ENCODE peak calls at places on chromosomes 5 and 9, in nine cellular contexts. Z is lower lobe of right lung, H is uterus, F is transverse colon, M is GM23338, O is PC-3, C is fibroblast of lung, Y is ovary, D is suprapubic skin. A is an unnamed sample.

GRCh38 chr5:66969963-66970362 is 226.6 kb downstream of the CD180 start:
- DNase-seq in Z (no peak), H (no peak), F (no peak), M (no peak), O (no peak), C (no peak), Y (no peak), D (no peak), A (no peak)

GRCh38 chr5:126450388-126450787 is 27.2 kb downstream of the GRAMD2B start:
- DNase-seq in Z (no peak), H (no peak), F (no peak), M (no peak), O (no peak), C (no peak), Y (no peak), D (no peak), A (no peak)

GRCh38 chr9:89825648-89826047 is 220.8 kb downstream of the GADD45G start:
- DNase-seq in Z (no peak), H (no peak), F (no peak), M (no peak), O (no peak), C (no peak), Y (no peak), D (no peak), A (no peak)

GRCh38 chr5:65874241-65874640 is 52.1 kb upstream of the ERBIN start:
- DNase-seq in Z (no peak), H (no peak), F (no peak), M (no peak), O (peak; percentile 76), C (peak; percentile 32), Y (no peak), D (no peak), A (no peak)

GRCh38 chr5:11758321-11758720 is 145.9 kb downstream of the CTNND2 start:
- DNase-seq in Z (no peak), H (no peak), F (no peak), M (no peak), O (no peak), C (no peak), Y (no peak), D (no peak), A (no peak)

GRCh38 chr9:12684923-12685468 is 8.2 kb upstream of the TYRP1 start:
- DNase-seq in Z (no peak), H (no peak), F (no peak), M (no peak), O (no peak), C (no peak), Y (no peak), D (no peak), A (no peak)

GRCh38 chr5:177982072-177982727 is 13.8 kb downstream of the PROP1 start:
- DNase-seq in Z (peak; percentile 57), H (no peak), F (no peak), M (peak; percentile 81), O (peak; percentile 50), C (no peak), Y (no peak), D (no peak), A (no peak)

GRCh38 chr9:93500571-93501298 is 47.4 kb upstream of the FAM120AOS start:
- DNase-seq in Z (no peak), H (no peak), F (no peak), M (no peak), O (no peak), C (no peak), Y (no peak), D (no peak), A (no peak)

GRCh38 chr5:176955895-176956294 is 50.7 kb downstream of the UIMC1 start:
- DNase-seq in Z (no peak), H (no peak), F (no peak), M (no peak), O (peak; percentile 43), C (no peak), Y (no peak), D (no peak), A (no peak)

GRCh38 chr5:157266286-157267007 is 524 bp downstream of the CYFIP2 start:
- DNase-seq in Z (peak; percentile 73), H (peak; percentile 14), F (peak; percentile 66), M (peak; percentile 71), O (peak; percentile 65), C (no peak), Y (no peak), D (no peak), A (peak; percentile 56)

GRCh38 chr9:130579738-130580463 is 524 bp downstream of the FUBP3 start:
- DNase-seq in Z (no peak), H (no peak), F (no peak), M (peak; percentile 36), O (no peak), C (no peak), Y (no peak), D (peak; percentile 83), A (no peak)

GRCh38 chr5:102539598-102539997 is 40.8 kb upstream of the SLCO6A1 start:
- DNase-seq in Z (no peak), H (no peak), F (no peak), M (no peak), O (peak; percentile 19), C (no peak), Y (no peak), D (no peak), A (no peak)

GRCh38 chr5:42423285-42424152 is at the start of gene GHR:
- DNase-seq in Z (peak; percentile 79), H (peak; percentile 80), F (peak; percentile 82), M (peak; percentile 93), O (peak; percentile 94), C (peak; percentile 94), Y (peak; percentile 78), D (peak; percentile 94), A (peak; percentile 82)

GRCh38 chr5:122221857-122222256 is 90.2 kb upstream of the SNCAIP start:
- DNase-seq in Z (no peak), H (no peak), F (no peak), M (peak; percentile 27), O (no peak), C (no peak), Y (no peak), D (no peak), A (no peak)

GRCh38 chr5:142900926-142901325 is 130.7 kb downstream of the ARHGAP26 start:
- DNase-seq in Z (no peak), H (no peak), F (no peak), M (no peak), O (peak; percentile 75), C (peak; percentile 92), Y (no peak), D (no peak), A (no peak)

GRCh38 chr5:148186248-148187003 is 16.4 kb upstream of the SPINK6 start:
- DNase-seq in Z (no peak), H (no peak), F (no peak), M (no peak), O (peak; percentile 90), C (peak; percentile 80), Y (no peak), D (no peak), A (no peak)

GRCh38 chr5:95939465-95939864 is 22.2 kb downstream of the ELL2 start:
- DNase-seq in Z (no peak), H (no peak), F (no peak), M (no peak), O (no peak), C (no peak), Y (no peak), D (no peak), A (no peak)

GRCh38 chr5:95942414-95942813 is 19.2 kb downstream of the ELL2 start:
- DNase-seq in Z (no peak), H (no peak), F (no peak), M (no peak), O (no peak), C (no peak), Y (no peak), D (no peak), A (no peak)

GRCh38 chr5:95941756-95942155 is 19.9 kb downstream of the ELL2 start:
- DNase-seq in Z (no peak), H (no peak), F (no peak), M (no peak), O (no peak), C (no peak), Y (no peak), D (no peak), A (no peak)

GRCh38 chr5:95942968-95943367 is 18.7 kb downstream of the ELL2 start:
- DNase-seq in Z (no peak), H (no peak), F (no peak), M (no peak), O (no peak), C (no peak), Y (no peak), D (no peak), A (no peak)

DNA sequence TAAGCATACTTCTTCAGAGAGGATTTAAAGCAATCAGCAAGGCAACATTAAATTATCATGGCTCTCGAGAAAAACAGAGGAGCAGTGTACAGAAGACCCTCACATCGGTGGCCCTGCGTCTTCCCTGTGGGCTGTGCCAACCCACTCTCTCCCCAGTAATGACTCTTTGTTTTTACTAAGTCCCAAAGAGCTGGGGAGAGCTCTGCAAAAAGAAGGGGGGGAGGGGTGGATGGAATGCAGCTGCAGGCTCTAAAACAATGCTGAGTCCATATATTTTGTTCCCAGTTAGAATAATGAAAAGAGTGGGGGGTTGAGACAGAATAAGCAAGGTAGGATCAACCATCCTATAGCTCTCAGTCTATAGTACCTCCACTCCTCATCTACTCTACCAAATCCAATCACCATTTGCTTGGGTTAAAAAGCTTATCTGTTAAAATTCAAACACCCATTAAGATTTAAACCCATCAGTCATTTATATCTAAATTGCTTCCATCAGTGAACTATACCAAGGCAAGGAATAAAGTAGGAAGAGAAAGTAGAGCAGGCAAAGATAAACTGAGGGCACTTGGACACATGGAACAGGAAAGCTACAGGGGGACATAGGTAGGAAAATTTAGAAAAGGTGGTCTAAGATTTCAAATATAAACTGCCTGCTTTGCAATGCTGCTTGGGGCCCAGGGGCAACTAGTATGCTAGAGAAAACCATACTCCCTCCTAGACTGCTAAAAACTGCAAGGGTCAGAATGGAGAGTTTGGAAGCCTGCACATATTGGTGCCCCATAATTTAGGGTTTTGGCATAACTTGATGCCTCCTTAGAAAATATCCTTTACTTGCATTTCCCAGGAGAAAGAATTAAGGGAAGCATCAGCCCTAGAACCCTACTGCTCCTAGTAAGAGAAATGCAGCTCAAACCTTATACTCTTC is 20.6 kb downstream of the ELL2 start:
- DNase-seq in Z (no peak), H (no peak), F (no peak), M (peak; percentile 71), O (no peak), C (no peak), Y (no peak), D (no peak), A (peak; percentile 54)
- H3K27ac ChIP-seq in Z (no peak overlapping the region), H (no peak overlapping the region), F (no peak overlapping the region), M (peak overlapping the region; percentile 82), O (no peak overlapping the region), C (no peak overlapping the region), Y (no peak overlapping the region), D (no peak overlapping the region), A (peak overlapping the region; percentile 91)

GRCh38 chr5:77168187-77168883 is 42.1 kb upstream of the PDE8B start:
- DNase-seq in Z (peak; percentile 52), H (peak; percentile 75), F (peak; percentile 38), M (no peak), O (peak; percentile 30), C (peak; percentile 67), Y (peak; percentile 24), D (no peak), A (peak; percentile 85)
- H3K4me3 ChIP-seq in Z (no peak overlapping the region), H (no peak overlapping the region), F (no peak overlapping the region), M (no peak overlapping the region), O (peak overlapping the region; percentile 12), C (no peak overlapping the region), Y (no peak overlapping the region), D (no peak overlapping the region), A (peak overlapping the region; percentile 37)

GRCh38 chr9:20197976-20198685 is 409.3 kb upstream of the SLC24A2 start:
- DNase-seq in Z (no peak), H (no peak), F (peak; percentile 65), M (peak; percentile 52), O (peak; percentile 65), C (peak; percentile 10), Y (no peak), D (no peak), A (no peak)
- TF ChIP-seq CTCF in Z (no peak), H (no peak), F (no peak), M (no peak), O (no peak), C (no peak), Y (no peak), D (no peak), A (no peak)

GRCh38 chr5:96807099-96807654 is 568 bp downstream of the ERAP1 start:
- DNase-seq in Z (peak; percentile 86), H (peak; percentile 78), F (peak; percentile 88), M (peak; percentile 57), O (peak; percentile 86), C (peak; percentile 71), Y (peak; percentile 80), D (peak; percentile 86), A (peak; percentile 85)
- H3K27ac ChIP-seq in Z (peak overlapping the region; percentile 99), H (peak overlapping the region; percentile 100), F (peak overlapping the region; percentile 97), M (no peak overlapping the region), O (peak overlapping the region; percentile 88), C (peak overlapping the region; percentile 99), Y (peak overlapping the region; percentile 96), D (peak overlapping the region; percentile 98), A (peak overlapping the region; percentile 99)